ENCODE peak calls at places on chromosomes 13 and 19, in eight cellular contexts. A, X, G, L, K, E, Q and I are unnamed samples.

GRCh38 chr13:110233682-110234280 is 73.2 kb downstream of the COL4A1 start:
- DNase-seq in A (no peak), X (no peak), G (no peak), L (no peak), K (no peak), E (no peak), Q (no peak), I (no peak)

GRCh38 chr19:2391118-2391725 is 31.2 kb downstream of the TMPRSS9 start:
- DNase-seq in A (no peak), X (peak; percentile 88), G (peak; percentile 18), L (no peak), K (no peak), E (peak; percentile 82), Q (no peak), I (no peak)

GRCh38 chr19:33125929-33126388 is 6.0 kb upstream of the WDR88 start:
- DNase-seq in A (no peak), X (peak; percentile 83), G (peak; percentile 51), L (peak; percentile 64), K (peak; percentile 37), E (peak; percentile 75), Q (peak; percentile 36), I (no peak)

GRCh38 chr19:35030257-35031071 is at the start of gene SCN1B:
- DNase-seq in A (peak; percentile 83), X (peak; percentile 60), G (peak; percentile 26), L (peak; percentile 84), K (peak; percentile 59), E (peak; percentile 59), Q (peak; percentile 74), I (no peak)

GRCh38 chr13:95447766-95448165 is 104.8 kb upstream of the CLDN10 start:
- DNase-seq in A (no peak), X (no peak), G (no peak), L (no peak), K (no peak), E (no peak), Q (no peak), I (no peak)

GRCh38 chr13:101449971-101450748 is 2.3 kb upstream of the ITGBL1 start:
- DNase-seq in A (no peak), X (no peak), G (no peak), L (no peak), K (no peak), E (peak; percentile 86), Q (no peak), I (no peak)

GRCh38 chr13:96093296-96094006 is 3.5 kb downstream of the HS6ST3 start:
- DNase-seq in A (no peak), X (no peak), G (no peak), L (no peak), K (no peak), E (no peak), Q (no peak), I (no peak)

GRCh38 chr13:26623125-26623524 is 65.6 kb downstream of the WASF3 start:
- DNase-seq in A (no peak), X (no peak), G (no peak), L (no peak), K (no peak), E (no peak), Q (no peak), I (no peak)

GRCh38 chr13:112714366-112714765 is 24.5 kb downstream of the ATP11A start:
- DNase-seq in A (no peak), X (no peak), G (no peak), L (peak; percentile 58), K (no peak), E (no peak), Q (no peak), I (no peak)

GRCh38 chr13:112716461-112716820 is 26.6 kb downstream of the ATP11A start:
- DNase-seq in A (no peak), X (no peak), G (no peak), L (no peak), K (no peak), E (no peak), Q (no peak), I (peak; percentile 46)

GRCh38 chr13:112714772-112715569 is 25.1 kb downstream of the ATP11A start:
- DNase-seq in A (no peak), X (no peak), G (no peak), L (peak; percentile 54), K (peak; percentile 8), E (no peak), Q (no peak), I (no peak)

GRCh38 chr13:112716841-112717520 is 27.1 kb downstream of the ATP11A start:
- DNase-seq in A (no peak), X (no peak), G (peak; percentile 82), L (peak; percentile 64), K (no peak), E (no peak), Q (no peak), I (peak; percentile 47)

DNA sequence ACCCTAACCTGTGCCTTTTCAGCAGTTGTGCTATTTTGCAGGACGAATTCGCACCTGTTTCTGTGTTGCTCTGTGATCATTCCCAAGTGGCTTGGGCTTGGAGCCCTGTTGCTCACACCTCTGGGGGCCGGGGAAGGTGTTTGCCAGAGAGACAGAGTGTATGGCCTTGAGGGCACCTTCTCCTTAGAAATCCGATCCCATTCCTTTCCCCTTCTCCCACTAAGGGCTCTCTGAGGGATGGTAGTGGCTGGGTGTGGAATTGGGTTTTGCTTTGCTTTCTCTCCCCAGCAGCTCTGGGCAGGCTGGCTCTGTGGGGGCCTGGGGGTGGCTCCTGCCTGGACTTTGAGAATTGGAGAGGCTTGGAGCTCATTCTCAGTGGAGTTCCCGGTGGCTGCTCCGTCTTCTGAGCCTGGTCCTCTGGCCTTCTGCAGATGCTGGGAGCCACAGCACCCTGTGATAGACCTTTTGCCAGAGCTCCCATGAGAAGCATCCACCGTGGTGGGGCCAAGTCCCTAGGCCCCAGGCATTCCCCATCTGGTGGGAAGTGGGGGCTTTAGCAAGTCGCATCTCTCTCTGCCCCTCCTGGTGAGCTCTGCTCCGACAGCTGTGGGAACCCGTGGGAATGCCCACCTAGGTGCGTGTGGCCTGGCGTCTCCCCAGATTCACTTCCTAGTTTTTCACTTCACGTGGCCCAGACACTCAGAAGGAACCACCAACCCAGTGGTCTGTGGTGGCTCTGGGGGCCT is 26.1 kb downstream of the ATP11A start:
- DNase-seq in A (no peak), X (no peak), G (no peak), L (no peak), K (no peak), E (no peak), Q (no peak), I (no peak)
- H3K4me1 ChIP-seq in A (peaks cover 16% of the 10 kb centered on the region), X (no peaks in the 10 kb centered on the region), G (peaks cover 49% of the 10 kb centered on the region), L (peaks cover 47% of the 10 kb centered on the region), K (no peaks in the 10 kb centered on the region), E (peaks cover 8% of the 10 kb centered on the region), Q (peaks cover 35% of the 10 kb centered on the region), I (peaks cover 48% of the 10 kb centered on the region)

GRCh38 chr19:53872762-53873161 is 5.1 kb downstream of the MYADM start:
- DNase-seq in A (no peak), X (no peak), G (no peak), L (no peak), K (no peak), E (no peak), Q (no peak), I (no peak)

GRCh38 chr19:53871448-53871847 is 3.8 kb downstream of the MYADM start:
- DNase-seq in A (no peak), X (no peak), G (no peak), L (no peak), K (no peak), E (no peak), Q (no peak), I (no peak)

GRCh38 chr19:53868091-53868891 is 608 bp downstream of the MYADM start:
- DNase-seq in A (peak; percentile 68), X (no peak), G (peak; percentile 50), L (peak; percentile 84), K (peak; percentile 60), E (peak; percentile 52), Q (peak; percentile 76), I (peak; percentile 83)

GRCh38 chr19:53868892-53869804 is 1.5 kb downstream of the MYADM start:
- DNase-seq in A (peak; percentile 89), X (no peak), G (peak; percentile 86), L (peak; percentile 95), K (peak; percentile 87), E (peak; percentile 88), Q (peak; percentile 95), I (peak; percentile 94)

DNA sequence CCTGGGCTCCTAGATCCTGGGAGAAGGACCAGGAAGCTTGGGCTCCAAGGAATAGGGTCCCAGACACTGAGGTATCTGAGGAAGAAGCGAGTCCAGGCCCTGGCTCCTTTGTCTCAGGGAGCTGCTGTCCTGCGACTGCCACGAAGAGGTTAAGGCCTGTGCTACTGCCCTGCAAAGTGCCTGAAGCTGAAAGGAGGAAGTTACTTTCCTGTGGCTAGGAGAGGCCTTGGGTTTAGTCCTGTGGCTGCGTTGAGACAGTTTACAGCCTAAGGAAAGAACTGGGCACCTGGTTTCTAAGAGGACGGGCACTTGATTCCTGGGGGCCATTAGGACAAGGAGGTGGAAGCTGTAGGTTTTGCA is 2.8 kb downstream of the MYADM start:
- DNase-seq in A (no peak), X (no peak), G (peak; percentile 19), L (no peak), K (no peak), E (no peak), Q (no peak), I (peak; percentile 70)
- H3K27ac ChIP-seq in A (no peak overlapping the region), X (no peak overlapping the region), G (peak overlapping the region; percentile 40), L (no peak overlapping the region), K (peak overlapping the region; percentile 97), E (no peak overlapping the region), Q (peak overlapping the region; percentile 51), I (peak overlapping the region; percentile 51)

DNA sequence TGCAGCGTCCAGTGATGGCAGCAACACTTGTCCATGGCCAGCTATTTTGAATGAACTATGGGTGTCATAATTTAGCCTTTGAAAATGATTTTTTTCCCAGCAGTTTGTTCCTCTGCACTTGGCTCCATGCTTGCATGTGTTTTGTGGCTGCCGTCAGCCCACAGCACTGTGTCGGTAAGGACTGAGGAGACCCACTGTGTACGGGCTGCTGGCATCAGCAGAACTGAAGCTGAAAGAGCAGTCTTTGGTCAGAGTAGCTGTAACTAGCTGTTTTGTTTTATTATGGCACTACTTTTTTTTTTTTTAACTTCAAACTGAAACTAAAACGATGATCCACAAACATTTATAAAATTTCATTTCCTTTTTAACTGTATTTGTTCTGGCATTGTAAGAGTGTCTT is 50.3 kb upstream of the TEX29 start:
- DNase-seq in A (no peak), X (no peak), G (no peak), L (no peak), K (no peak), E (peak; percentile 28), Q (no peak), I (no peak)
- H3K4me3 ChIP-seq in A (no peak overlapping the region), X (no peak overlapping the region), G (no peak overlapping the region), L (no peak overlapping the region), K (no peak overlapping the region), E (no peak overlapping the region), Q (no peak overlapping the region), I (no peak overlapping the region)

GRCh38 chr13:112060431-112060830 is 6.5 kb upstream of the SOX1 start:
- DNase-seq in A (no peak), X (no peak), G (no peak), L (no peak), K (no peak), E (no peak), Q (no peak), I (no peak)

GRCh38 chr13:112059457-112060317 is 7.3 kb upstream of the SOX1 start:
- DNase-seq in A (no peak), X (no peak), G (no peak), L (no peak), K (no peak), E (no peak), Q (no peak), I (no peak)

GRCh38 chr13:112061367-112062046 is 5.4 kb upstream of the SOX1 start:
- DNase-seq in A (no peak), X (no peak), G (no peak), L (no peak), K (no peak), E (no peak), Q (no peak), I (no peak)

GRCh38 chr13:112062047-112062618 is 4.8 kb upstream of the SOX1 start:
- DNase-seq in A (no peak), X (no peak), G (no peak), L (no peak), K (no peak), E (no peak), Q (no peak), I (no peak)

GRCh38 chr13:112060899-112061366 is 6.0 kb upstream of the SOX1 start:
- DNase-seq in A (no peak), X (no peak), G (no peak), L (no peak), K (no peak), E (no peak), Q (no peak), I (no peak)
- H3K4me1 ChIP-seq in A (no peaks in the 10 kb centered on the region), X (no peaks in the 10 kb centered on the region), G (peaks cover 14% of the 10 kb centered on the region), L (no peaks in the 10 kb centered on the region), K (no peaks in the 10 kb centered on the region), E (no peaks in the 10 kb centered on the region), Q (peaks cover 11% of the 10 kb centered on the region), I (peaks cover 5% of the 10 kb centered on the region)